ENCODE peak calls at places on chromosome 6, in eight cellular contexts. V is astrocyte of the spinal cord, E is AG09309, F is A673, H is cardiac muscle cell, M is pancreas, B is left lung, S is PC-9. C is an unnamed sample.

GRCh38 chr6:53802582-53802981 is 7.8 kb downstream of the LRRC1 start:
- DNase-seq in H (no peak), M (no peak), F (no peak), B (no peak), S (no peak), V (no peak), E (no peak), C (no peak)

GRCh38 chr6:163036251-163036650 is 308.5 kb downstream of the PACRG start:
- DNase-seq in M (no peak), S (no peak), B (no peak), F (no peak), H (no peak), V (no peak), E (no peak), C (no peak)

GRCh38 chr6:84618836-84619235 is 145.6 kb downstream of the TBX18 start:
- DNase-seq in V (peak; percentile 83), E (no peak), B (no peak), F (peak; percentile 53), S (no peak), M (no peak), H (peak; percentile 73), C (no peak)

GRCh38 chr6:112626468-112627082 is 279.4 kb downstream of the RFPL4B start:
- DNase-seq in E (peak; percentile 50), B (no peak), V (peak; percentile 71), S (no peak), F (no peak), M (no peak), H (peak; percentile 60), C (peak; percentile 6)

GRCh38 chr6:167578371-167578901 is 248.3 kb upstream of the AFDN start:
- DNase-seq in V (no peak), E (no peak), S (no peak), M (no peak), F (no peak), H (no peak), B (peak; percentile 62), C (no peak)

GRCh38 chr6:138572200-138572875 is 73.0 kb upstream of the NHSL1 start:
- DNase-seq in F (peak; percentile 94), M (peak; percentile 83), H (peak; percentile 88), V (peak; percentile 90), E (peak; percentile 65), S (no peak), B (peak; percentile 75), C (no peak)

GRCh38 chr6:77298298-77298697 is 165.0 kb downstream of the HTR1B start:
- DNase-seq in F (no peak), M (no peak), H (no peak), B (no peak), E (no peak), V (no peak), S (no peak), C (no peak)

GRCh38 chr6:125821825-125822281 is 31.1 kb downstream of the NCOA7 start:
- DNase-seq in H (no peak), E (no peak), V (no peak), B (no peak), S (peak; percentile 62), F (no peak), M (no peak), C (no peak)

GRCh38 chr6:158039178-158039557 is 57.5 kb downstream of the SYNJ2 start:
- DNase-seq in H (no peak), E (no peak), F (peak; percentile 62), B (no peak), S (peak; percentile 66), V (peak; percentile 92), M (peak; percentile 32), C (no peak)

GRCh38 chr6:158039571-158040050 is 57.9 kb downstream of the SYNJ2 start:
- DNase-seq in E (no peak), H (peak; percentile 49), M (peak; percentile 43), B (no peak), F (no peak), V (peak; percentile 97), S (peak; percentile 83), C (no peak)

GRCh38 chr6:158041370-158041769 is 59.7 kb downstream of the SYNJ2 start:
- DNase-seq in F (no peak), M (no peak), S (no peak), V (no peak), E (no peak), B (no peak), H (no peak), C (no peak)

GRCh38 chr6:158040804-158041347 is 59.2 kb downstream of the SYNJ2 start:
- DNase-seq in E (no peak), B (no peak), M (peak; percentile 25), V (no peak), F (no peak), H (peak; percentile 69), S (no peak), C (no peak)

DNA sequence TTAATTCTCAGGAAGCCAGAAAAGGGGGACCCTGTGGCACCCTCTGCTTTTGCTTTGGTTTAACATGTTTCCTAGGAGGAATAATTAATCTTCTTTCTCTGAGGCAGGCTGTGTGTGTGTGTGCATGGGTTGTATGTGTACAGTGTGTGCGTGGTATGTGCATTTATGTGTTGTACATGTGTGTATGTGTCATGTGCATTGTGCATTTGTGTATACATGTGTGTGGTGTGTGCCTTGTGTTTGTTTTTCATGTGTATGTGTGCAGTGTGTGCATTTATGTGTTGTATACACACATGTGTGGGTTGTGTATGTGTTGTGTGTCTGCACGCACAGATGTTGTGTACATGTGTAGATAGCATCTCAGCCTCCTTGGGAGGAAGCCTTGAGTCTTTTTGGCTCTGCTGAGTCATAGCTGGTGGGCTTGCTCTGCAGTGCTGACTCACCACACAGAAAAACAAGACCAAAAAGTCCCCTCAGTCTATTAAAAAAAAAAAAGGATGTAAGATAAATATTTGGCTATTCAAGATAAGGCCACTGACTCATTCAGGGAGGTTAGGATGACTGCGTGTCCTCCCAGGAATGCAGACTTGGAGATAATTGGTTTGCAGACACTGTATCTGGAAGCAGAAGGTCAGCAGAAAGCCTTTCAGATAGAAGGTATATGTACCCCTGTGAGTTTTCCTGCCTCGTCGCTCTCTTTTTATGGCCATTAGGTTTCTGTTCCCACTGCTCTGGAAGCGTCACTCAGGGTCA is 58.6 kb downstream of the SYNJ2 start:
- DNase-seq in F (peak; percentile 80), S (peak; percentile 97), E (peak; percentile 94), M (no peak), V (peak; percentile 98), H (peak; percentile 96), B (no peak), C (no peak)
- H3K4me3 ChIP-seq in F (no peak overlapping the region), S (peak overlapping the region; percentile 43), E (no peak overlapping the region), M (no peak overlapping the region), V (no peak overlapping the region), H (no peak overlapping the region), B (no peak overlapping the region), C (no peak overlapping the region)

GRCh38 chr6:24064106-24064505 is 61.9 kb upstream of the NRSN1 start:
- DNase-seq in M (no peak), B (no peak), S (no peak), F (peak; percentile 70), E (no peak), H (no peak), V (no peak), C (no peak)
- TF ChIP-seq CTCF in M (no peak), B (no peak), S (peak; percentile 62), F (peak; percentile 73), E (peak; percentile 8), H (no peak), V (peak; percentile 10), C (peak; percentile 45)

GRCh38 chr6:129748212-129748900 is 38.4 kb upstream of the ARHGAP18 start:
- DNase-seq in M (no peak), B (no peak), H (peak; percentile 65), S (no peak), F (peak; percentile 68), E (peak; percentile 20), V (peak; percentile 78), C (peak; percentile 68)

GRCh38 chr6:129747588-129748112 is 37.7 kb upstream of the ARHGAP18 start:
- DNase-seq in V (no peak), M (no peak), F (no peak), E (no peak), S (no peak), B (no peak), H (no peak), C (no peak)

GRCh38 chr6:129748901-129749748 is 39.1 kb upstream of the ARHGAP18 start:
- DNase-seq in H (peak; percentile 37), S (no peak), V (peak; percentile 78), E (peak; percentile 48), B (no peak), M (no peak), F (peak; percentile 49), C (peak; percentile 36)

GRCh38 chr6:129750390-129750789 is 40.4 kb upstream of the ARHGAP18 start:
- DNase-seq in S (no peak), F (peak; percentile 55), M (no peak), V (no peak), E (no peak), B (no peak), H (peak; percentile 64), C (no peak)

DNA sequence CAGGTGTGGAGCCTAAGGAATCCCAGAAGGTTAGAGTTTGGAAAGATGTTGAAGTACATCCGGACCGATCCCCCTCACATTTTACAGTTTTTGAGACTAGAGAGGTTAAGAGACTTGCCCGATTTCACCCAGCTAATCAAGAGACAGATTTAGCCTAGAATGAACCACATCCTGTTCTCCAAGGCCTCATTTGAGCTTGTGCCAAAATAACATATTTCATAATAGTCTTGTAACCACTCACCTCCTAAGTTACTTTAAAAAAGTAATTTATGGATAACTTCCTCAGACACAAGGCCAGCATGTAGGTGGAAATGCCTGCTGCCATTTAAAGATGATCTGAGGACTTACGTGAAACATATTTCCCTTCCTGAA is 39.8 kb upstream of the ARHGAP18 start:
- DNase-seq in E (peak; percentile 68), S (no peak), H (peak; percentile 92), V (peak; percentile 69), M (no peak), F (peak; percentile 77), B (no peak), C (no peak)
- H3K4me3 ChIP-seq in E (no peak overlapping the region), S (no peak overlapping the region), H (no peak overlapping the region), V (no peak overlapping the region), M (no peak overlapping the region), F (peak overlapping the region; percentile 1), B (no peak overlapping the region), C (no peak overlapping the region)

GRCh38 chr6:45420083-45420908 is 42.6 kb upstream of the SUPT3H start:
- DNase-seq in V (peak; percentile 84), E (no peak), F (peak; percentile 44), M (peak; percentile 61), S (no peak), B (peak; percentile 65), H (peak; percentile 79), C (no peak)

GRCh38 chr6:45421700-45422540 is 44.2 kb upstream of the SUPT3H start:
- DNase-seq in B (peak; percentile 91), V (peak; percentile 84), M (peak; percentile 86), S (peak; percentile 49), E (no peak), F (peak; percentile 72), H (peak; percentile 81), C (no peak)

GRCh38 chr6:45420909-45421699 is 43.4 kb upstream of the SUPT3H start:
- DNase-seq in B (no peak), F (peak; percentile 39), H (peak; percentile 56), V (peak; percentile 53), S (no peak), M (no peak), E (no peak), C (no peak)

GRCh38 chr6:45417461-45417860 is 39.7 kb upstream of the SUPT3H start:
- DNase-seq in V (no peak), H (no peak), E (no peak), F (no peak), S (no peak), M (no peak), B (no peak), C (no peak)

DNA sequence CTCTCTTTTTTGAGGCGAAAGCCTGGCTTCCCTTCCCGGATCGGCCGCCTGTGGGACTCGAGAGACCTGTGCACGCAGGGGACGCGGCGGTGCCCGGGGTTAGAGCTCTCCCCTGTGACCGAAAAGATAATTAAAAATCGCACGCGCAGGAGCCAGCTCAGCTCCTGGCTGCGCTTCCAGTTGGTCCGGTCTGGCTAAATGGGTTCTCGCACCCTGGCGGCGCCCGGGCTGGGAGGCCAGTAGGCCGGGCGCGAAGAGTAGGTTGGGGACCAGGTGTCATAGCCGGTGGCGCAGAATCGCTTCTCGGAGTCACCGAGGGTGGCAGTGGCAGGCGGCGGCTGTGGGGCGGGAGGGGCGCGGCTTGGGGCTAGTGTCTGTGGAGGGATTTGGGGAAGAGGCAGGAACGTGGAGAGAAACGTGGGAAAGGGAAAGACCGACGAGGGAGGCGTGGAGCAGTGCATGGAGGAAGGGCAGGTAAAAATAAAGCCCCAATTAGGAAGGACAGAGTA is 41.9 kb upstream of the SUPT3H start:
- DNase-seq in B (peak; percentile 90), M (peak; percentile 84), S (peak; percentile 68), E (no peak), H (peak; percentile 72), V (peak; percentile 63), F (peak; percentile 69), C (no peak)
- TF ChIP-seq CTCF in B (no peak), M (no peak), S (peak; percentile 66), E (peak; percentile 38), H (peak; percentile 35), V (peak; percentile 20), F (peak; percentile 48), C (no peak)